ENCODE peak calls at places on chromosomes 13 and 19, in five cellular contexts. One of them, this sample, is unnamed.

GRCh38 chr13:110285991-110286923 is 20.7 kb downstream of the COL4A1 start:
- DNase-seq in upper lobe of left lung: no peak
- DNase-seq in right lobe of liver: no peak
- DNase-seq in choroid plexus epithelial cell: no peak
- DNase-seq in astrocyte of the spinal cord: no peak
- DNase-seq in this sample: no peak

GRCh38 chr19:2289714-2290435 is 7.9 kb upstream of the PEAK3 start:
- DNase-seq in upper lobe of left lung: peak
- DNase-seq in astrocyte of the spinal cord: no peak
- DNase-seq in right lobe of liver: no peak
- DNase-seq in choroid plexus epithelial cell: no peak
- DNase-seq in this sample: peak

GRCh38 chr13:32017449-32017848 is 14.1 kb upstream of the FRY start:
- DNase-seq in astrocyte of the spinal cord: no peak
- DNase-seq in right lobe of liver: no peak
- DNase-seq in choroid plexus epithelial cell: no peak
- DNase-seq in upper lobe of left lung: no peak
- DNase-seq in this sample: no peak

GRCh38 chr19:1502433-1503088 is 10.3 kb downstream of the ADAMTSL5 start:
- DNase-seq in choroid plexus epithelial cell: no peak
- DNase-seq in astrocyte of the spinal cord: no peak
- DNase-seq in upper lobe of left lung: no peak
- DNase-seq in right lobe of liver: no peak
- DNase-seq in this sample: no peak

GRCh38 chr19:17806945-17807344 is 12.0 kb downstream of the B3GNT3 start:
- DNase-seq in right lobe of liver: no peak
- DNase-seq in upper lobe of left lung: no peak
- DNase-seq in astrocyte of the spinal cord: no peak
- DNase-seq in choroid plexus epithelial cell: no peak
- DNase-seq in this sample: no peak

GRCh38 chr19:52237771-52238400 is 31.5 kb upstream of the ZNF766 start:
- DNase-seq in right lobe of liver: peak
- DNase-seq in upper lobe of left lung: peak
- DNase-seq in astrocyte of the spinal cord: peak
- DNase-seq in choroid plexus epithelial cell: peak
- DNase-seq in this sample: peak

GRCh38 chr13:79486433-79487188 is 5.7 kb downstream of the NDFIP2 start:
- DNase-seq in upper lobe of left lung: no peak
- DNase-seq in right lobe of liver: peak
- DNase-seq in astrocyte of the spinal cord: no peak
- DNase-seq in choroid plexus epithelial cell: no peak
- DNase-seq in this sample: no peak

GRCh38 chr13:88802886-88803285 is 1131.7 kb downstream of the SLITRK5 start:
- DNase-seq in right lobe of liver: no peak
- DNase-seq in upper lobe of left lung: no peak
- DNase-seq in choroid plexus epithelial cell: peak
- DNase-seq in astrocyte of the spinal cord: no peak
- DNase-seq in this sample: no peak

GRCh38 chr13:113400621-113401451 is 36.9 kb upstream of the GRTP1 start:
- DNase-seq in upper lobe of left lung: no peak
- DNase-seq in astrocyte of the spinal cord: no peak
- DNase-seq in choroid plexus epithelial cell: no peak
- DNase-seq in right lobe of liver: peak
- DNase-seq in this sample: no peak

GRCh38 chr13:77919351-77920294 is 992 bp upstream of the EDNRB start:
- DNase-seq in right lobe of liver: peak
- DNase-seq in astrocyte of the spinal cord: peak
- DNase-seq in choroid plexus epithelial cell: peak
- DNase-seq in upper lobe of left lung: peak
- DNase-seq in this sample: no peak

GRCh38 chr13:109844396-109844795 is 58.0 kb upstream of the IRS2 start:
- DNase-seq in right lobe of liver: no peak
- DNase-seq in astrocyte of the spinal cord: peak
- DNase-seq in upper lobe of left lung: peak
- DNase-seq in choroid plexus epithelial cell: peak
- DNase-seq in this sample: no peak

GRCh38 chr19:7917292-7918061 is 2.7 kb upstream of the SNAPC2 start:
- DNase-seq in upper lobe of left lung: no peak
- DNase-seq in choroid plexus epithelial cell: peak
- DNase-seq in right lobe of liver: peak
- DNase-seq in astrocyte of the spinal cord: peak
- DNase-seq in this sample: peak

GRCh38 chr19:7072541-7072940 is 3.0 kb downstream of the ZNF557 start:
- DNase-seq in choroid plexus epithelial cell: no peak
- DNase-seq in upper lobe of left lung: no peak
- DNase-seq in astrocyte of the spinal cord: no peak
- DNase-seq in right lobe of liver: no peak
- DNase-seq in this sample: no peak

GRCh38 chr13:92649140-92649813 is 577.3 kb upstream of the GPC6 start:
- DNase-seq in astrocyte of the spinal cord: no peak
- DNase-seq in right lobe of liver: no peak
- DNase-seq in choroid plexus epithelial cell: peak
- DNase-seq in upper lobe of left lung: no peak
- DNase-seq in this sample: no peak

GRCh38 chr19:35718345-35719041 is 690 bp downstream of the KMT2B start:
- DNase-seq in right lobe of liver: peak
- DNase-seq in choroid plexus epithelial cell: peak
- DNase-seq in astrocyte of the spinal cord: peak
- DNase-seq in upper lobe of left lung: peak
- DNase-seq in this sample: peak

GRCh38 chr13:100306042-100306441 is 217.1 kb downstream of the PCCA start:
- DNase-seq in upper lobe of left lung: no peak
- DNase-seq in astrocyte of the spinal cord: no peak
- DNase-seq in right lobe of liver: no peak
- DNase-seq in choroid plexus epithelial cell: no peak
- DNase-seq in this sample: no peak

GRCh38 chr13:113970810-113971470 is 2.9 kb downstream of the C13orf46 start:
- DNase-seq in astrocyte of the spinal cord: peak
- DNase-seq in choroid plexus epithelial cell: peak
- DNase-seq in right lobe of liver: peak
- DNase-seq in upper lobe of left lung: peak
- DNase-seq in this sample: no peak

GRCh38 chr13:33292712-33293111 is 7.2 kb upstream of the STARD13 start:
- DNase-seq in right lobe of liver: no peak
- DNase-seq in choroid plexus epithelial cell: no peak
- DNase-seq in astrocyte of the spinal cord: no peak
- DNase-seq in upper lobe of left lung: no peak
- DNase-seq in this sample: no peak

GRCh38 chr13:48491423-48492122 is 41.3 kb downstream of the RCBTB2 start:
- DNase-seq in choroid plexus epithelial cell: peak
- DNase-seq in right lobe of liver: no peak
- DNase-seq in upper lobe of left lung: no peak
- DNase-seq in astrocyte of the spinal cord: no peak
- DNase-seq in this sample: no peak

GRCh38 chr13:99501952-99502310 is 659 bp downstream of the TM9SF2 start:
- DNase-seq in astrocyte of the spinal cord: no peak
- DNase-seq in upper lobe of left lung: peak
- DNase-seq in choroid plexus epithelial cell: peak
- DNase-seq in right lobe of liver: peak
- DNase-seq in this sample: no peak

GRCh38 chr19:57357406-57357805 is 5.9 kb upstream of the TRAPPC2B start:
- DNase-seq in right lobe of liver: no peak
- DNase-seq in upper lobe of left lung: no peak
- DNase-seq in choroid plexus epithelial cell: no peak
- DNase-seq in astrocyte of the spinal cord: no peak
- DNase-seq in this sample: no peak

GRCh38 chr19:5430237-5430636 is 25.0 kb upstream of the ZNRF4 start:
- DNase-seq in choroid plexus epithelial cell: no peak
- DNase-seq in upper lobe of left lung: no peak
- DNase-seq in astrocyte of the spinal cord: no peak
- DNase-seq in right lobe of liver: no peak
- DNase-seq in this sample: no peak

GRCh38 chr13:92074658-92075057 is 676.2 kb downstream of the GPC5 start:
- DNase-seq in choroid plexus epithelial cell: peak
- DNase-seq in upper lobe of left lung: no peak
- DNase-seq in right lobe of liver: no peak
- DNase-seq in astrocyte of the spinal cord: peak
- DNase-seq in this sample: no peak

GRCh38 chr13:61592489-61592888 is 176.8 kb upstream of the PCDH20 start:
- DNase-seq in upper lobe of left lung: no peak
- DNase-seq in choroid plexus epithelial cell: no peak
- DNase-seq in right lobe of liver: no peak
- DNase-seq in astrocyte of the spinal cord: no peak
- DNase-seq in this sample: no peak

DNA sequence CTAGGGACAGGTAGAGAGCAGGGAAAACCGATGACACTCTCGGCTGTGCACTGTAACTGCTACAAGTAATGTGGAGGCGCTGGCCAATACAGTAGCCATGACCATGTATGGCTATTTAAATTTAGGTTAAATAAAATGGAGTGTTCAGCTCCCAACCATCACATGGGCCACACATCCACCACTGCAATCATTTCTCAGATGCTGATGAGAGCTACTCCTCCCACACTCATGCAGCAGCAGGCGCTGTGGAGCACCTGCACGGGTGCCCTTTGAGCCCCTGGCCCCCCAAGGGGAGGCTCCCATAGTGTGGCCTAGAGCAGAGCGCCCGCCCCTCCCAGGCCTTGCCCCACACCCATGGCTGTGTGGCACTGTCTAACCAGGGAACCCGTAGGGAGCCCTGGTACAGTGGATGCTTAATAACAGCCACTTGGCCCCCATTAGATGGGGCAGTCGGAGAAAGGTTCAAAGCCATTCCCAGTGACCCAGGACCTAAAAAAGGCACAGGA is 6.0 kb downstream of the ACP4 start:
- DNase-seq in right lobe of liver: no peak
- DNase-seq in astrocyte of the spinal cord: no peak
- DNase-seq in upper lobe of left lung: no peak
- DNase-seq in choroid plexus epithelial cell: no peak
- DNase-seq in this sample: peak
- TF ChIP-seq CTCF in right lobe of liver: no peak
- TF ChIP-seq CTCF in astrocyte of the spinal cord: no peak
- TF ChIP-seq CTCF in upper lobe of left lung: no peak
- TF ChIP-seq CTCF in choroid plexus epithelial cell: no peak
- TF ChIP-seq CTCF in this sample: no peak

DNA sequence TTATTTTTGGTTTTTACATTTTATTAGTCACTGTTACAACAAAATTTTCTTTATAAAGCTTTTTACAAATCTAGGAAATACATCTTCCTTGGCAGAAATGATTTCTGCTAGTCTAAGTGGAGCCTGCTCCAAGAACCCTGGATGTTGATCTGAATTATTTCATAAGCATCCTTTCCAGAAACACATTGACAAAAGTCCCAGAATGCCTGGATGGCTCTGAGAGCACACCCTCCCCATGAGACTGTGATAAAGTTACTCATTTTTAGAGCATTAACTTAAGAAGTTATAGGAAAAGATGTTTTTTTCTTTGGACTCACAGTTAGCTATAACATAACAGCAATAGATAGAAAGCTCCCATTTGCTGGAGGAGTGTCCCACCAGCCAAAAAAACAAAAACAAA is 559.6 kb upstream of the SPRY2 start:
- DNase-seq in choroid plexus epithelial cell: no peak
- DNase-seq in astrocyte of the spinal cord: no peak
- DNase-seq in right lobe of liver: no peak
- DNase-seq in upper lobe of left lung: no peak
- DNase-seq in this sample: no peak
- H3K4me3 ChIP-seq in choroid plexus epithelial cell: no peak
- H3K4me3 ChIP-seq in astrocyte of the spinal cord: no peak
- H3K4me3 ChIP-seq in right lobe of liver: no peak
- H3K4me3 ChIP-seq in upper lobe of left lung: no peak
- H3K4me3 ChIP-seq in this sample: no peak

GRCh38 chr13:106919093-106919492 is 351.2 kb upstream of the ARGLU1 start:
- DNase-seq in right lobe of liver: no peak
- DNase-seq in choroid plexus epithelial cell: peak
- DNase-seq in upper lobe of left lung: no peak
- DNase-seq in astrocyte of the spinal cord: peak
- DNase-seq in this sample: peak

GRCh38 chr13:106917024-106917491 is 349.1 kb upstream of the ARGLU1 start:
- DNase-seq in upper lobe of left lung: no peak
- DNase-seq in choroid plexus epithelial cell: peak
- DNase-seq in astrocyte of the spinal cord: no peak
- DNase-seq in right lobe of liver: no peak
- DNase-seq in this sample: no peak

GRCh38 chr13:106919638-106920037 is 351.7 kb upstream of the ARGLU1 start:
- DNase-seq in astrocyte of the spinal cord: peak
- DNase-seq in right lobe of liver: peak
- DNase-seq in choroid plexus epithelial cell: peak
- DNase-seq in upper lobe of left lung: peak
- DNase-seq in this sample: no peak

GRCh38 chr13:106916329-106916728 is 348.4 kb upstream of the ARGLU1 start:
- DNase-seq in astrocyte of the spinal cord: no peak
- DNase-seq in right lobe of liver: no peak
- DNase-seq in upper lobe of left lung: no peak
- DNase-seq in choroid plexus epithelial cell: peak
- DNase-seq in this sample: no peak

GRCh38 chr13:106917673-106918652 is 350.0 kb upstream of the ARGLU1 start:
- DNase-seq in right lobe of liver: peak
- DNase-seq in upper lobe of left lung: peak
- DNase-seq in choroid plexus epithelial cell: peak
- DNase-seq in astrocyte of the spinal cord: peak
- DNase-seq in this sample: peak
- TF ChIP-seq CTCF in right lobe of liver: peak
- TF ChIP-seq CTCF in upper lobe of left lung: peak
- TF ChIP-seq CTCF in choroid plexus epithelial cell: peak
- TF ChIP-seq CTCF in astrocyte of the spinal cord: peak
- TF ChIP-seq CTCF in this sample: peak

GRCh38 chr19:12789098-12789903 is 2.0 kb upstream of the JUNB start:
- DNase-seq in right lobe of liver: no peak
- DNase-seq in choroid plexus epithelial cell: peak
- DNase-seq in upper lobe of left lung: no peak
- DNase-seq in astrocyte of the spinal cord: peak
- DNase-seq in this sample: no peak

GRCh38 chr19:12787458-12787857 is 3.8 kb upstream of the JUNB start:
- DNase-seq in right lobe of liver: no peak
- DNase-seq in astrocyte of the spinal cord: no peak
- DNase-seq in upper lobe of left lung: no peak
- DNase-seq in choroid plexus epithelial cell: no peak
- DNase-seq in this sample: no peak

GRCh38 chr19:12786950-12787349 is 4.3 kb upstream of the JUNB start:
- DNase-seq in astrocyte of the spinal cord: no peak
- DNase-seq in right lobe of liver: peak
- DNase-seq in choroid plexus epithelial cell: no peak
- DNase-seq in upper lobe of left lung: no peak
- DNase-seq in this sample: no peak

GRCh38 chr19:12788682-12789097 is 2.6 kb upstream of the JUNB start:
- DNase-seq in astrocyte of the spinal cord: peak
- DNase-seq in upper lobe of left lung: peak
- DNase-seq in choroid plexus epithelial cell: peak
- DNase-seq in right lobe of liver: no peak
- DNase-seq in this sample: peak

DNA sequence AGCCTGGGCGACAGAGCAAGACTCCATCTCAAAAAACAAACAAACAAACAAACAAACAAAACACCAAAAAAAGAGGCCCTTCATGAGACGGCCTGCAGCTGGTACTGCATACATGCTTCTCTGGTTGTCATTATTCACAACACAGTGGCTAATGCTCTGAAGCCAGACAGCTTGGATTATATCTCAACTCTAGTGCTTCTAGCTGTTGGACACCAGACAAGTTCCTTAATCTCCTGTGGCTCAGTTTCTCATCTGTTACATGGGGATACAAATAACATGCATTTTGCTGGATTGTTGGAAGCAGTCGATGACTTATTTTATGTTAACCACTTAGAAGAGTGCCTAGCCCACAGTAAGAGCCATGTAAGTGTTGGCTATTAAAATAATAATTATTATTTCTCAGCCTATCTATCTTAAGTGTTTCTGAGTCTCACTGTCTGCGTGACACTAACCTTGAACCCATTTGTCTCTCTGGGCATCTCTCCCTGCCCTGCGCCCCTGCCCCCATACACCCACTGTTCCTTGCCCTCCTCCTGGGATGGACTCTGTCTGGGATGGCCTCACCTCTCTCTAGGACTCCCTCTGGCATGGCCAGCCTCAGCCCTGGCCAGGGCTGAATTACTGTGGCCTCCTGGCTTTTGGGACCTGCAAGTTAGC is 3.1 kb upstream of the JUNB start:
- DNase-seq in astrocyte of the spinal cord: no peak
- DNase-seq in choroid plexus epithelial cell: no peak
- DNase-seq in right lobe of liver: peak
- DNase-seq in upper lobe of left lung: no peak
- DNase-seq in this sample: no peak
- H3K4me3 ChIP-seq in astrocyte of the spinal cord: no peak
- H3K4me3 ChIP-seq in choroid plexus epithelial cell: no peak
- H3K4me3 ChIP-seq in right lobe of liver: peak
- H3K4me3 ChIP-seq in upper lobe of left lung: no peak
- H3K4me3 ChIP-seq in this sample: peak